ENCODE peak calls at places on chromosomes 1 and 21, in six cellular contexts. R is body of pancreas, O is stomach, Z is IMR-90, G is prostate gland, C is transverse colon. F is an unnamed sample.

GRCh38 chr1:52576074-52576473 is 23.2 kb upstream of the TUT4 start:
- DNase-seq in Z (no peak), G (no peak), C (no peak), O (no peak), R (no peak), F (no peak)

GRCh38 chr1:89609781-89610456 is 23.0 kb upstream of the LRRC8C start:
- DNase-seq in O (no peak), G (no peak), Z (no peak), R (no peak), C (no peak), F (no peak)

GRCh38 chr1:171292799-171293198 is 21.2 kb upstream of the FMO4 start:
- DNase-seq in O (no peak), C (no peak), Z (peak; percentile 2), G (no peak), R (no peak), F (no peak)

GRCh38 chr1:100624886-100625430 is 87.0 kb downstream of the GPR88 start:
- DNase-seq in Z (peak; percentile 31), C (no peak), G (no peak), O (no peak), R (no peak), F (no peak)

GRCh38 chr1:31955917-31956736 is 18.0 kb upstream of the PTP4A2 start:
- DNase-seq in C (peak; percentile 86), Z (peak; percentile 100), G (peak; percentile 78), R (peak; percentile 61), O (peak; percentile 90), F (peak; percentile 94)

GRCh38 chr1:79043506-79043905 is 37.0 kb upstream of the ADGRL4 start:
- DNase-seq in G (no peak), Z (peak; percentile 55), R (no peak), O (no peak), C (no peak), F (no peak)

GRCh38 chr1:4019606-4020331 is 119.7 kb upstream of the C1orf174 start:
- DNase-seq in R (no peak), O (no peak), C (no peak), G (no peak), Z (no peak), F (no peak)

GRCh38 chr1:170886460-170886859 is 48.9 kb upstream of the MROH9 start:
- DNase-seq in C (peak; percentile 63), G (no peak), R (no peak), O (no peak), Z (no peak), F (no peak)

GRCh38 chr1:42348498-42348897 is 13.5 kb upstream of the FOXJ3 start:
- DNase-seq in C (no peak), Z (no peak), G (no peak), O (no peak), R (no peak), F (no peak)

GRCh38 chr21:42040411-42041180 is 30.4 kb upstream of the ZBTB21 start:
- DNase-seq in R (no peak), G (no peak), O (no peak), C (no peak), Z (peak; percentile 100), F (peak; percentile 60)

GRCh38 chr1:2381741-2382620 is 9.4 kb downstream of the MORN1 start:
- DNase-seq in G (peak; percentile 69), C (peak; percentile 82), O (peak; percentile 83), R (peak; percentile 80), Z (peak; percentile 70), F (peak; percentile 87)

GRCh38 chr1:2380816-2381591 is 10.3 kb downstream of the MORN1 start:
- DNase-seq in O (no peak), Z (no peak), R (no peak), G (no peak), C (peak; percentile 7), F (no peak)

GRCh38 chr1:2384130-2384860 is 7.1 kb downstream of the MORN1 start:
- DNase-seq in O (no peak), Z (no peak), R (no peak), G (no peak), C (peak; percentile 4), F (no peak)

GRCh38 chr1:2383576-2383975 is 7.8 kb downstream of the MORN1 start:
- DNase-seq in Z (no peak), G (no peak), R (no peak), C (peak; percentile 5), O (no peak), F (peak; percentile 50)

GRCh38 chr1:2382621-2383361 is 8.6 kb downstream of the MORN1 start:
- DNase-seq in Z (no peak), R (peak; percentile 47), C (peak; percentile 47), G (no peak), O (no peak), F (no peak)
- TF ChIP-seq CTCF in Z (peak; percentile 44), R (peak; percentile 41), C (peak; percentile 43), G (peak; percentile 50), O (no peak), F (peak; percentile 43)

DNA sequence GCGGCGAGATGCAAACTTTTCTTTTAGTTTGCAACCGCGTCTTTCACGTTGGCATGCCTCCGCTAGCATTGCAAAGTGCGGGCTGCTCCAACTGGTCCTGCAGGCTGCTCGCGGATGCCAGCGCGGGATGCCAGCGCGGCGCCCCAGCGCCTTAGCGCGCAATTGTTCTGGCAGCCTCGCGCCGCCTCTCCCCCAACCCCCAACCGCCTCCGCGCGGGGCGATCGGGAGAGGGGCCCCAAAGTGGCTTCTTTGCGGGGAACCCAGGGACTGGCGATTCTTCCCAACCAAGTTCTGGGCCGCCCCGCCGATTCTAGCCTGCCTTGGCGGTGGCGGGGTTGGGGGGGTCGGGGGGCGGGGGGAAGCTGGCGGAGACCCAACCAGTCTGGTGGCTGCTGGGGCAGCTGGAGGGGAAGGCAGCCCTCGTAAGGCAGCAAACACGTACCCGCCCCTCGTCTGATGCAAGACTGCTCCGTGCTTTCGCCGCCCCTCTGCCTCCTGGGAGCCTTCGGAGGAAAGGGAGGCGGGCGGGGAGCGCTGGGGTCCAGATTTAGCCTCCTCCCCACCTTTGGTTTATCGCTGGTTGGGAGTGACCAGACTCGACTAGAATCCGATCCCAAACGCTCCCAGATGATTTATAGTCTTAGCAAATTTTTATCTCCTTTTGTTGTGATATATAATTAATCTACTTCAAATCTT is 756 bp downstream of the PHGDH start:
- DNase-seq in G (peak; percentile 69), R (peak; percentile 66), Z (peak; percentile 95), C (peak; percentile 65), O (peak; percentile 64), F (no peak)
- TF ChIP-seq POLR2A in G (no peak), R (peak; percentile 71), Z (peak; percentile 69), C (no peak), O (no peak), F (no peak)

GRCh38 chr1:228416217-228416971 is at the start of gene TRIM17:
- DNase-seq in O (no peak), G (no peak), C (no peak), R (no peak), Z (no peak), F (no peak)
- TF ChIP-seq CTCF in O (no peak), G (peak; percentile 27), C (peak; percentile 26), R (peak; percentile 38), Z (peak; percentile 17), F (peak; percentile 21)

DNA sequence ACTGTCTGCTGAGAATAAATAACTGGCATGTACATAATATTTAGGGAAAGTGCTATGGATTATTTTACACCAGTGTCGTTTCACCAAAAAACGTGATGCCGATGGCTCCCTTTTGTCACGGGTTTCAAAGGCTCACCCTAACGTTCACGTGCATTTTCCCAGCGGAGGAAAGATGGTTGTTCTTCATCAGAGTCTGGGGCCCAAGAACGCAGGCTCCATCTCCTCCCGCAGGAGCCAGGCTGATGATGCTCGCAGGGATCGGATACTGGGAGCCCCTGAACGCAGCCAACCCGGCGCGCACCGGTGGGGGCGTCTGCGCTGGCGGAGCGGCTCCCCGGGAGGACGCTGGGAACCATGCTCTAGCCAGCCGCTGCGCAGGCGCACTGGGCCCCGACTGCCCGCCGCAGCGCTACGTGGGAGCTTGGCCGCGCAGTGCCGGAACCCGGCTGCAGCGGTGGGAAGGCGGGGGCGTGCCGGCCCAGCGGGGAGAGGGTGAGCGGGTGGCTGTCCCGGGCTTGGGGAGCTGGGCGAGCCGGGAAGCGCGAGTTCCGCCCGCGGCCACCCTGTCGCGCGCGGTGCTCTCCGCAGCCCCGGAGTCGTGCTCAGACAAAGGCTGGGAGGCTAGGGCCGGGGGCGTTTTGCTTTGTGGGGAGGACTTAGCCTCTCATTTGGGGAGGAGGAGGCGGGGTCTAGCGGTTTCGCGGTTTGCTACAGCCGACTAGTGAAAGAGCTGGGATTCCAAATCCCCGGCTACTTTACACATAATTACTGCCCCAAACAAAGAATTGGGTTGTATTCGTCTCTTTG is at the start of gene ZFP69B:
- DNase-seq in R (peak; percentile 92), O (peak; percentile 92), Z (peak; percentile 92), G (peak; percentile 78), C (peak; percentile 93), F (peak; percentile 91)
- TF ChIP-seq POLR2A in R (peak; percentile 65), O (no peak), Z (peak; percentile 73), G (peak; percentile 55), C (peak; percentile 47), F (peak; percentile 72)

DNA sequence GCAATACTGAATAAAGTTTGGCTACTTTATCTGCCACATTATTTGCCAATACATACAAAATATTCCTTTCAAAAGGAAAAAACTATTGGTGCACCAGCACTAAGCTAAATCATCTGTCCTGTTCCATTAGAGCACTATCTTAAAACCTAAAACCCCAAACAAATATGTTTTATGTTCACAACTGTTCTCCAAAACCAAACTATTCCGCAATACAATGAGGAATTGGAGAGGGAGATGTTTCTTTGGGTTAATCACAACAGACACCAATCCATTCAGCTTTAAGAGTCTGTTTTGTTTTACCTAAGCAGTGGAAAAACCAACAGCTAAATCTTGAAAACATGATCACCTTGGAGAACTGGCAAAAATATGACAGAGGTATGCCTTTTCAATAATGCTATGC is 85.1 kb downstream of the ZNF644 start:
- DNase-seq in G (no peak), Z (no peak), R (no peak), C (no peak), O (no peak), F (no peak)
- TF ChIP-seq CTCF in G (no peak), Z (no peak), R (no peak), C (no peak), O (no peak), F (no peak)

F was measured in adrenal gland.